ENCODE peak calls at places on chromosomes 16 and 17, in four cellular contexts. M is HepG2, K is WTC11, A is GM12878. W is an unnamed sample.

GRCh38 chr17:80618304-80618703 is 73.7 kb downstream of the RPTOR start:
- DNase-seq in M (no peak), K (no peak), A (no peak), W (no peak)

GRCh38 chr16:69133555-69133954 is 1.1 kb downstream of the UTP4 start:
- DNase-seq in M (no peak), K (no peak), A (no peak), W (no peak)

GRCh38 chr17:76844846-76845245 is 23.4 kb upstream of the MGAT5B start:
- DNase-seq in M (no peak), K (no peak), A (no peak), W (no peak)

GRCh38 chr16:71343078-71343477 is 15.4 kb upstream of the CALB2 start:
- DNase-seq in M (no peak), K (no peak), A (no peak), W (no peak)

GRCh38 chr17:43213545-43213944 is 1.9 kb downstream of the TMEM106A start:
- DNase-seq in M (no peak), K (no peak), A (no peak), W (no peak)

GRCh38 chr16:337437-337836 is 15.1 kb downstream of the AXIN1 start:
- DNase-seq in M (no peak), K (no peak), A (no peak), W (no peak)

GRCh38 chr17:75774988-75775668 is 9.5 kb upstream of the UNK start:
- DNase-seq in M (no peak), K (no peak), A (no peak), W (no peak)

GRCh38 chr17:76612977-76613851 is 27.6 kb upstream of the ST6GALNAC2 start:
- DNase-seq in M (peak; percentile 94), K (peak; percentile 54), A (no peak), W (peak; percentile 51)

GRCh38 chr16:31072540-31073072 is 1.4 kb downstream of the ZNF668 start:
- DNase-seq in M (peak; percentile 27), K (no peak), A (no peak), W (peak; percentile 74)

GRCh38 chr16:68298907-68299515 is 11.7 kb downstream of the SLC7A6OS start:
- DNase-seq in M (peak; percentile 77), K (no peak), A (no peak), W (no peak)

GRCh38 chr17:1989135-1989534 is 36.0 kb downstream of the RTN4RL1 start:
- DNase-seq in M (no peak), K (no peak), A (no peak), W (no peak)

GRCh38 chr16:81697321-81697885 is 81.7 kb upstream of the PLCG2 start:
- DNase-seq in M (peak; percentile 45), K (peak; percentile 84), A (no peak), W (peak; percentile 68)

GRCh38 chr17:43350888-43351361 is 47.9 kb upstream of the ARL4D start:
- DNase-seq in M (no peak), K (no peak), A (no peak), W (no peak)

GRCh38 chr16:67326115-67326471 is 448 bp downstream of the KCTD19 start:
- DNase-seq in M (no peak), K (no peak), A (no peak), W (no peak)

GRCh38 chr17:58531122-58531521 is 16.7 kb upstream of the MTMR4 start:
- DNase-seq in M (no peak), K (peak; percentile 32), A (no peak), W (no peak)

GRCh38 chr16:20944861-20945390 is 44.4 kb downstream of the LYRM1 start:
- DNase-seq in M (peak; percentile 35), K (no peak), A (no peak), W (peak; percentile 83)

GRCh38 chr16:57616871-57617270 is 11.6 kb upstream of the ADGRG1 start:
- DNase-seq in M (no peak), K (no peak), A (no peak), W (no peak)

GRCh38 chr16:89172171-89172900 is 788 bp downstream of the CDH15 start:
- DNase-seq in M (no peak), K (no peak), A (no peak), W (no peak)

GRCh38 chr16:49431040-49431439 is 57.4 kb downstream of the C16orf78 start:
- DNase-seq in M (no peak), K (no peak), A (no peak), W (no peak)

GRCh38 chr16:53913082-53913870 is 209.3 kb downstream of the FTO start:
- DNase-seq in M (no peak), K (no peak), A (no peak), W (no peak)

GRCh38 chr16:8634991-8635736 is 13.7 kb downstream of the METTL22 start:
- DNase-seq in M (peak; percentile 66), K (peak; percentile 74), A (no peak), W (peak; percentile 61)

GRCh38 chr17:82808921-82809905 is 30.6 kb downstream of the ZNF750 start:
- DNase-seq in M (no peak), K (no peak), A (no peak), W (no peak)

GRCh38 chr17:72525225-72525988 is 404.6 kb downstream of the SOX9 start:
- DNase-seq in M (peak; percentile 75), K (no peak), A (no peak), W (no peak)

GRCh38 chr16:49581630-49582298 is 208.2 kb downstream of the C16orf78 start:
- DNase-seq in M (no peak), K (no peak), A (no peak), W (no peak)

DNA sequence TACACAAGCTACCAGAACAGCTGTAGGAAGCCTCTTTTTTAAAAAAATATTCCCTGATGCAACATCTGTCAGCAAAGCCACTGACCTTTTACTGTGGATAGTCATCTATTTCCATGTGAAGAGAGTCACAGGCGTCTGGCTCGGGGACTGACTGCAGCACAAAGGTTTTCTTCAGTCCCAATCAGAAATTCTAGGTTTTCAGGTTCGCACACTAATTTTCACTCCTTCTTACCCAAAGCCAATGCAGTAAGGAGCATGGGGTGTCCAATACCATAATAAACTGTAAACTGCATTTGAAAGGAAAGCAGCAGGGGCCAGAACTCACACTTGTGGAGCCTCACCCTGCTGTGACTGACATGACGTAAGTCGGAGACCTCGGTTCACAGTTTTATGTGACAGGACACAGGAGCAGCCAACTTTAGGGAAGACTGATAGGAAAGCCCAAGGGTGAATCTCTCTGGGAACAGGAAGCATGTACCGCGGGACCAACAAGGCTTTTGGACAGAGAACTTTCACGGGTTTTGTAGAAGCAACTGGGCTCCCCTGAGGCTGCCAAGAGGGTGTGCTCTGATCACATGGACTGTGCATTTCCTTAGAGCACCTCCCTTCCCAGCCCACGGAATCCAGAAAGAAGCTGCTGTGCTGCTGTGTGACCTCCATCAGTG is 9.1 kb upstream of the TMEM100 start:
- DNase-seq in M (no peak), K (no peak), A (no peak), W (peak; percentile 50)
- TF ChIP-seq ATF2 in M (no peak), K (no peak), A (no peak), W (no peak)

GRCh38 chr17:53722407-53722806 is 100.3 kb upstream of the KIF2B start:
- DNase-seq in M (no peak), K (no peak), A (no peak), W (no peak)
- TF ChIP-seq ATF2 in M (no peak), K (no peak), A (no peak), W (no peak)

GRCh38 chr17:29341726-29342125 is 47.8 kb upstream of the NUFIP2 start:
- DNase-seq in M (no peak), K (no peak), A (no peak), W (no peak)

GRCh38 chr17:29345066-29345465 is 45.1 kb upstream of the TAOK1 start:
- DNase-seq in M (no peak), K (no peak), A (no peak), W (no peak)

GRCh38 chr17:29346462-29346861 is 43.7 kb upstream of the TAOK1 start:
- DNase-seq in M (no peak), K (no peak), A (no peak), W (no peak)

GRCh38 chr17:29342148-29342765 is 47.9 kb upstream of the TAOK1 start:
- DNase-seq in M (no peak), K (no peak), A (no peak), W (no peak)

GRCh38 chr17:29344201-29344856 is 45.8 kb upstream of the TAOK1 start:
- DNase-seq in M (no peak), K (no peak), A (no peak), W (no peak)
- TF ChIP-seq ATF2 in M (no peak), K (no peak), A (no peak), W (no peak)

GRCh38 chr17:12973496-12974318 is 44.1 kb downstream of the ELAC2 start:
- DNase-seq in M (no peak), K (peak; percentile 61), A (no peak), W (no peak)
- TF ChIP-seq ATF2 in M (no peak), K (no peak), A (no peak), W (no peak)

GRCh38 chr16:27717726-27718125 is 167.8 kb downstream of the KATNIP start:
- DNase-seq in M (no peak), K (no peak), A (no peak), W (no peak)
- TF ChIP-seq ATF2 in M (no peak), K (no peak), A (no peak), W (no peak)

GRCh38 chr17:10394201-10394887 is 21.5 kb upstream of the MYH13 start:
- DNase-seq in M (no peak), K (no peak), A (no peak), W (no peak)
- TF ChIP-seq ATF2 in M (no peak), K (no peak), A (no peak), W (no peak)